ENCODE peak calls at places on chromosomes 1 and 21, in seven cellular contexts. V is H9, C is IMR-90, R is H1, Z is mesenchymal stem cell, F is mesendoderm, Q is trophoblast cell. S is an unnamed sample.

GRCh38 chr1:243441601-243442000 is 185.8 kb downstream of the SDCCAG8 start:
- DNase-seq in V (no peak), C (no peak), R (no peak), Z (no peak), F (no peak), Q (no peak), S (no peak)

GRCh38 chr1:116487583-116487982 is 83.2 kb downstream of the CD58 start:
- DNase-seq in V (no peak), C (no peak), R (no peak), Z (no peak), F (no peak), Q (peak), S (no peak)

GRCh38 chr21:45575304-45575992 is 33.2 kb upstream of the SLC19A1 start:
- DNase-seq in V (no peak), C (no peak), R (no peak), Z (no peak), F (no peak), Q (no peak), S (no peak)

GRCh38 chr1:78490861-78491310 is at the start of gene PTGFR:
- DNase-seq in V (peak), C (peak), R (no peak), Z (peak), F (peak), Q (no peak), S (peak)

GRCh38 chr1:38044224-38045215 is 2.1 kb downstream of the POU3F1 start:
- DNase-seq in V (no peak), C (no peak), R (no peak), Z (no peak), F (no peak), Q (no peak), S (no peak)

GRCh38 chr1:227947678-227948492 is at the start of gene WNT9A:
- DNase-seq in V (no peak), C (peak), R (no peak), Z (peak), F (peak), Q (peak), S (peak)

GRCh38 chr1:30034627-30035521 is 688.5 kb downstream of the MATN1 start:
- DNase-seq in V (no peak), C (peak), R (no peak), Z (no peak), F (peak), Q (no peak), S (no peak)

GRCh38 chr21:29297483-29298347 is 1.0 kb upstream of the BACH1 start:
- DNase-seq in V (no peak), C (no peak), R (no peak), Z (no peak), F (no peak), Q (no peak), S (no peak)

GRCh38 chr1:243313635-243314536 is 58.0 kb downstream of the SDCCAG8 start:
- DNase-seq in V (no peak), C (no peak), R (no peak), Z (no peak), F (no peak), Q (no peak), S (no peak)

GRCh38 chr1:27599605-27600499 is 4.1 kb downstream of the AHDC1 start:
- DNase-seq in V (peak), C (no peak), R (no peak), Z (no peak), F (no peak), Q (no peak), S (no peak)

GRCh38 chr1:219651993-219652392 is 39.1 kb upstream of the ZC3H11B start:
- DNase-seq in V (no peak), C (no peak), R (no peak), Z (no peak), F (no peak), Q (no peak), S (no peak)

GRCh38 chr1:243428617-243429342 is 172.9 kb downstream of the SDCCAG8 start:
- DNase-seq in V (no peak), C (no peak), R (no peak), Z (no peak), F (no peak), Q (no peak), S (no peak)

GRCh38 chr1:23868848-23869450 is 859 bp upstream of the FUCA1 start:
- DNase-seq in V (no peak), C (no peak), R (no peak), Z (no peak), F (peak), Q (peak), S (no peak)

GRCh38 chr1:227794813-227795183 is 20.7 kb upstream of the PRSS38 start:
- DNase-seq in V (no peak), C (no peak), R (no peak), Z (no peak), F (peak), Q (no peak), S (no peak)

GRCh38 chr1:83976920-83977319 is 22.0 kb downstream of the TTLL7 start:
- DNase-seq in V (no peak), C (no peak), R (no peak), Z (no peak), F (no peak), Q (no peak), S (no peak)

GRCh38 chr1:2257245-2257627 is 29.1 kb downstream of the SKI start:
- DNase-seq in V (peak), C (no peak), R (no peak), Z (no peak), F (no peak), Q (peak), S (no peak)

GRCh38 chr1:228974296-228974695 is 239.0 kb downstream of the RHOU start:
- DNase-seq in V (no peak), C (no peak), R (no peak), Z (no peak), F (no peak), Q (no peak), S (no peak)

GRCh38 chr1:37811027-37811655 is 3.1 kb upstream of the YRDC start:
- DNase-seq in V (peak), C (peak), R (no peak), Z (peak), F (peak), Q (peak), S (peak)

GRCh38 chr1:159923203-159924024 is 1.9 kb downstream of the TAGLN2 start:
- DNase-seq in V (peak), C (peak), R (peak), Z (peak), F (peak), Q (peak), S (no peak)

GRCh38 chr1:205318231-205318991 is 3.1 kb downstream of the NUAK2 start:
- DNase-seq in V (no peak), C (no peak), R (no peak), Z (no peak), F (peak), Q (no peak), S (no peak)

GRCh38 chr1:186643600-186643999 is 36.6 kb downstream of the PTGS2 start:
- DNase-seq in V (no peak), C (peak), R (no peak), Z (peak), F (no peak), Q (peak), S (no peak)

GRCh38 chr1:15322648-15323350 is 75.8 kb downstream of the FHAD1 start:
- DNase-seq in V (no peak), C (no peak), R (no peak), Z (peak), F (peak), Q (no peak), S (no peak)

GRCh38 chr1:2877391-2877790 is 75.9 kb upstream of the TTC34 start:
- DNase-seq in V (no peak), C (no peak), R (no peak), Z (no peak), F (no peak), Q (no peak), S (no peak)

GRCh38 chr1:117138556-117138955 is 17.0 kb upstream of the TRIM45 start:
- DNase-seq in V (no peak), C (no peak), R (no peak), Z (no peak), F (no peak), Q (no peak), S (no peak)

GRCh38 chr1:110214454-110215404 is 4.6 kb downstream of the KCNC4 start:
- DNase-seq in V (no peak), C (peak), R (no peak), Z (no peak), F (no peak), Q (no peak), S (no peak)

GRCh38 chr21:45331521-45332257 is 44.0 kb upstream of the POFUT2 start:
- DNase-seq in V (peak), C (no peak), R (no peak), Z (no peak), F (no peak), Q (no peak), S (no peak)

GRCh38 chr1:41663671-41664400 is 179.4 kb upstream of the EDN2 start:
- DNase-seq in V (no peak), C (peak), R (no peak), Z (no peak), F (no peak), Q (peak), S (no peak)

GRCh38 chr1:181140398-181140797 is 51.9 kb downstream of the IER5 start:
- DNase-seq in V (no peak), C (no peak), R (no peak), Z (no peak), F (no peak), Q (no peak), S (no peak)

GRCh38 chr1:234887026-234887910 is 241.4 kb downstream of the TOMM20 start:
- DNase-seq in V (no peak), C (peak), R (no peak), Z (peak), F (no peak), Q (no peak), S (no peak)

GRCh38 chr21:29406385-29406784 is 107.7 kb downstream of the BACH1 start:
- DNase-seq in V (no peak), C (no peak), R (no peak), Z (no peak), F (no peak), Q (no peak), S (no peak)

DNA sequence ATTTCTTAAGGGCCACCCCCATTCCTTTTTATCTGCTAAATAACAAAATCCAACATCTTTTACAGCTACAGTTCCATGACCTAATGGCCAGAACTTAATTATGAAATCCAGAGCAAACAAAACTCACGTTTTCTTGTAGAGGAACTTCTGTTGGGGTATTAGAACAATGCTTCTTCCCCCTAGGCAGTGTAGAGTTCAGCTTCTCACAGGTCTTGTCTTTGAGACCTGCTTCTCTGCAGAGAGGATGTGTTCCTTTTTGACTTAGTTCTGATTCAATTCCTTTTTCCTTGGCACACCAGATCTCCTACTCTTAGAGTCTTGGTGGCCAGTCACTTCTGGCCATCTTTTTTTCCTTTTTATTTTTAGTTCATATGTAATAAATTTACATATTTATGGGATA is 22.2 kb downstream of the VAV3 start:
- DNase-seq in V (no peak), C (no peak), R (no peak), Z (no peak), F (no peak), Q (no peak), S (no peak)
- H3K18ac ChIP-seq in V (no peak), C (no peak), R (no peak), Z (no peak), F (no peak), Q (no peak), S (no peak)

GRCh38 chr1:50700226-50701020 is 259.6 kb downstream of the FAF1 start:
- DNase-seq in V (peak), C (no peak), R (peak), Z (no peak), F (peak), Q (no peak), S (peak)
- H3K27ac ChIP-seq in V (peak), C (no peak), R (no peak), Z (no peak), F (peak), Q (no peak), S (peak)

GRCh38 chr1:111275780-111276433 is 14.7 kb upstream of the CHIA start:
- DNase-seq in V (no peak), C (no peak), R (no peak), Z (no peak), F (no peak), Q (no peak), S (no peak)
- H3K18ac ChIP-seq in V (no peak), C (no peak), R (no peak), Z (no peak), F (no peak), Q (no peak), S (no peak)

GRCh38 chr1:232962761-232963357 is 12.4 kb downstream of the NTPCR start:
- DNase-seq in V (no peak), C (peak), R (no peak), Z (no peak), F (peak), Q (peak), S (no peak)
- H3K27ac ChIP-seq in V (no peak), C (peak), R (no peak), Z (peak), F (no peak), Q (peak), S (no peak)

GRCh38 chr1:103546496-103546895 is 21.0 kb downstream of the RNPC3 start:
- DNase-seq in V (no peak), C (no peak), R (no peak), Z (no peak), F (no peak), Q (no peak), S (no peak)
- H3K18ac ChIP-seq in V (no peak), C (no peak), R (no peak), Z (no peak), F (no peak), Q (no peak), S (no peak)